ENCODE peak calls at places on chromosomes 3 and 15, in five cellular contexts. One of them, this sample, is unnamed.

GRCh38 chr3:71456155-71456554 is 127.4 kb downstream of the FOXP1 start:
- DNase-seq in activated T-cell treated with anti-CD3 and anti-CD28 coated beads for 1 hour: no peak
- DNase-seq in MCF 10A: no peak
- DNase-seq in lung microvascular endothelial cell: peak
- DNase-seq in hepatic stellate cell: no peak
- DNase-seq in this sample: no peak

GRCh38 chr3:8937064-8938020 is 25.9 kb downstream of the RAD18 start:
- DNase-seq in activated T-cell treated with anti-CD3 and anti-CD28 coated beads for 1 hour: no peak
- DNase-seq in MCF 10A: peak
- DNase-seq in lung microvascular endothelial cell: peak
- DNase-seq in hepatic stellate cell: peak
- DNase-seq in this sample: no peak

GRCh38 chr3:171229173-171229572 is 202.7 kb upstream of the SLC2A2 start:
- DNase-seq in MCF 10A: no peak
- DNase-seq in lung microvascular endothelial cell: no peak
- DNase-seq in activated T-cell treated with anti-CD3 and anti-CD28 coated beads for 1 hour: no peak
- DNase-seq in hepatic stellate cell: no peak
- DNase-seq in this sample: no peak

GRCh38 chr3:138068579-138069174 is 46.7 kb downstream of the DZIP1L start:
- DNase-seq in MCF 10A: peak
- DNase-seq in lung microvascular endothelial cell: peak
- DNase-seq in hepatic stellate cell: peak
- DNase-seq in activated T-cell treated with anti-CD3 and anti-CD28 coated beads for 1 hour: peak
- DNase-seq in this sample: peak

GRCh38 chr3:105956311-105956710 is 87.5 kb upstream of the CBLB start:
- DNase-seq in activated T-cell treated with anti-CD3 and anti-CD28 coated beads for 1 hour: no peak
- DNase-seq in MCF 10A: no peak
- DNase-seq in hepatic stellate cell: no peak
- DNase-seq in lung microvascular endothelial cell: no peak
- DNase-seq in this sample: no peak

GRCh38 chr15:35256555-35256954 is 171.5 kb upstream of the NANOGP8 start:
- DNase-seq in MCF 10A: peak
- DNase-seq in lung microvascular endothelial cell: no peak
- DNase-seq in activated T-cell treated with anti-CD3 and anti-CD28 coated beads for 1 hour: no peak
- DNase-seq in hepatic stellate cell: no peak
- DNase-seq in this sample: no peak

GRCh38 chr15:66138096-66138783 is 115.3 kb downstream of the MEGF11 start:
- DNase-seq in MCF 10A: no peak
- DNase-seq in hepatic stellate cell: no peak
- DNase-seq in lung microvascular endothelial cell: no peak
- DNase-seq in activated T-cell treated with anti-CD3 and anti-CD28 coated beads for 1 hour: no peak
- DNase-seq in this sample: no peak

GRCh38 chr3:138213373-138214085 is 26.4 kb downstream of the ARMC8 start:
- DNase-seq in hepatic stellate cell: no peak
- DNase-seq in activated T-cell treated with anti-CD3 and anti-CD28 coated beads for 1 hour: no peak
- DNase-seq in lung microvascular endothelial cell: no peak
- DNase-seq in MCF 10A: no peak
- DNase-seq in this sample: no peak

GRCh38 chr3:66403268-66403990 is 97.4 kb downstream of the LRIG1 start:
- DNase-seq in MCF 10A: no peak
- DNase-seq in hepatic stellate cell: no peak
- DNase-seq in activated T-cell treated with anti-CD3 and anti-CD28 coated beads for 1 hour: no peak
- DNase-seq in lung microvascular endothelial cell: no peak
- DNase-seq in this sample: no peak

GRCh38 chr3:62238431-62238830 is 134.9 kb downstream of the FEZF2 start:
- DNase-seq in MCF 10A: no peak
- DNase-seq in hepatic stellate cell: no peak
- DNase-seq in lung microvascular endothelial cell: no peak
- DNase-seq in activated T-cell treated with anti-CD3 and anti-CD28 coated beads for 1 hour: no peak
- DNase-seq in this sample: no peak

GRCh38 chr3:103684956-103685355 is 1250.1 kb downstream of the ZPLD1 start:
- DNase-seq in activated T-cell treated with anti-CD3 and anti-CD28 coated beads for 1 hour: no peak
- DNase-seq in hepatic stellate cell: no peak
- DNase-seq in MCF 10A: no peak
- DNase-seq in lung microvascular endothelial cell: no peak
- DNase-seq in this sample: no peak

GRCh38 chr3:162740941-162741596 is 1244.5 kb downstream of the OTOL1 start:
- DNase-seq in hepatic stellate cell: no peak
- DNase-seq in MCF 10A: no peak
- DNase-seq in lung microvascular endothelial cell: no peak
- DNase-seq in activated T-cell treated with anti-CD3 and anti-CD28 coated beads for 1 hour: no peak
- DNase-seq in this sample: no peak

GRCh38 chr15:58771621-58772235 is 626 bp downstream of the MINDY2 start:
- DNase-seq in MCF 10A: peak
- DNase-seq in activated T-cell treated with anti-CD3 and anti-CD28 coated beads for 1 hour: no peak
- DNase-seq in hepatic stellate cell: peak
- DNase-seq in lung microvascular endothelial cell: no peak
- DNase-seq in this sample: peak

GRCh38 chr3:88828466-88828865 is 279.0 kb upstream of the EPHA3 start:
- DNase-seq in lung microvascular endothelial cell: no peak
- DNase-seq in activated T-cell treated with anti-CD3 and anti-CD28 coated beads for 1 hour: no peak
- DNase-seq in hepatic stellate cell: no peak
- DNase-seq in MCF 10A: no peak
- DNase-seq in this sample: no peak

GRCh38 chr3:57727096-57727495 is 29.0 kb upstream of the SLMAP start:
- DNase-seq in activated T-cell treated with anti-CD3 and anti-CD28 coated beads for 1 hour: no peak
- DNase-seq in MCF 10A: no peak
- DNase-seq in lung microvascular endothelial cell: no peak
- DNase-seq in hepatic stellate cell: no peak
- DNase-seq in this sample: no peak

GRCh38 chr3:71859128-71859519 is 74.2 kb upstream of the PROK2 start:
- DNase-seq in lung microvascular endothelial cell: peak
- DNase-seq in hepatic stellate cell: no peak
- DNase-seq in activated T-cell treated with anti-CD3 and anti-CD28 coated beads for 1 hour: no peak
- DNase-seq in MCF 10A: peak
- DNase-seq in this sample: no peak

GRCh38 chr3:36944641-36945270 is at the start of gene TRANK1:
- DNase-seq in activated T-cell treated with anti-CD3 and anti-CD28 coated beads for 1 hour: peak
- DNase-seq in MCF 10A: no peak
- DNase-seq in lung microvascular endothelial cell: peak
- DNase-seq in hepatic stellate cell: peak
- DNase-seq in this sample: peak

GRCh38 chr15:38707802-38708671 is 143.4 kb upstream of the RASGRP1 start:
- DNase-seq in lung microvascular endothelial cell: peak
- DNase-seq in hepatic stellate cell: peak
- DNase-seq in activated T-cell treated with anti-CD3 and anti-CD28 coated beads for 1 hour: no peak
- DNase-seq in MCF 10A: peak
- DNase-seq in this sample: peak

GRCh38 chr15:49045691-49046112 is 544 bp downstream of the SECISBP2L start:
- DNase-seq in lung microvascular endothelial cell: peak
- DNase-seq in MCF 10A: peak
- DNase-seq in activated T-cell treated with anti-CD3 and anti-CD28 coated beads for 1 hour: no peak
- DNase-seq in hepatic stellate cell: peak
- DNase-seq in this sample: peak

GRCh38 chr3:56219894-56220805 is 248.1 kb downstream of the ERC2 start:
- DNase-seq in activated T-cell treated with anti-CD3 and anti-CD28 coated beads for 1 hour: no peak
- DNase-seq in lung microvascular endothelial cell: no peak
- DNase-seq in hepatic stellate cell: no peak
- DNase-seq in MCF 10A: no peak
- DNase-seq in this sample: no peak

GRCh38 chr3:41956574-41956973 is 5.3 kb downstream of the ULK4 start:
- DNase-seq in hepatic stellate cell: no peak
- DNase-seq in activated T-cell treated with anti-CD3 and anti-CD28 coated beads for 1 hour: no peak
- DNase-seq in MCF 10A: no peak
- DNase-seq in lung microvascular endothelial cell: no peak
- DNase-seq in this sample: no peak

GRCh38 chr3:42685891-42686820 is 819 bp downstream of the KLHL40 start:
- DNase-seq in MCF 10A: no peak
- DNase-seq in activated T-cell treated with anti-CD3 and anti-CD28 coated beads for 1 hour: no peak
- DNase-seq in lung microvascular endothelial cell: no peak
- DNase-seq in hepatic stellate cell: no peak
- DNase-seq in this sample: no peak

GRCh38 chr3:71225951-71226564 is 357.5 kb downstream of the FOXP1 start:
- DNase-seq in hepatic stellate cell: no peak
- DNase-seq in MCF 10A: no peak
- DNase-seq in activated T-cell treated with anti-CD3 and anti-CD28 coated beads for 1 hour: no peak
- DNase-seq in lung microvascular endothelial cell: no peak
- DNase-seq in this sample: no peak

GRCh38 chr3:193829781-193830180 is 236.8 kb downstream of the OPA1 start:
- DNase-seq in MCF 10A: peak
- DNase-seq in hepatic stellate cell: peak
- DNase-seq in lung microvascular endothelial cell: no peak
- DNase-seq in activated T-cell treated with anti-CD3 and anti-CD28 coated beads for 1 hour: no peak
- DNase-seq in this sample: no peak

GRCh38 chr15:63358296-63359029 is 23.2 kb downstream of the CA12 start:
- DNase-seq in activated T-cell treated with anti-CD3 and anti-CD28 coated beads for 1 hour: no peak
- DNase-seq in MCF 10A: no peak
- DNase-seq in lung microvascular endothelial cell: no peak
- DNase-seq in hepatic stellate cell: no peak
- DNase-seq in this sample: no peak

GRCh38 chr3:140196970-140197369 is 262.0 kb downstream of the CLSTN2 start:
- DNase-seq in hepatic stellate cell: no peak
- DNase-seq in activated T-cell treated with anti-CD3 and anti-CD28 coated beads for 1 hour: no peak
- DNase-seq in MCF 10A: no peak
- DNase-seq in lung microvascular endothelial cell: no peak
- DNase-seq in this sample: no peak

GRCh38 chr3:44068753-44069152 is 172.9 kb upstream of the TOPAZ1 start:
- DNase-seq in activated T-cell treated with anti-CD3 and anti-CD28 coated beads for 1 hour: no peak
- DNase-seq in lung microvascular endothelial cell: no peak
- DNase-seq in MCF 10A: no peak
- DNase-seq in hepatic stellate cell: no peak
- DNase-seq in this sample: no peak

GRCh38 chr3:183298708-183299153 is 45.7 kb downstream of the B3GNT5 start:
- DNase-seq in MCF 10A: peak
- DNase-seq in lung microvascular endothelial cell: no peak
- DNase-seq in activated T-cell treated with anti-CD3 and anti-CD28 coated beads for 1 hour: no peak
- DNase-seq in hepatic stellate cell: no peak
- DNase-seq in this sample: no peak

GRCh38 chr3:49238274-49239127 is 38.5 kb downstream of the C3orf62 start:
- DNase-seq in activated T-cell treated with anti-CD3 and anti-CD28 coated beads for 1 hour: no peak
- DNase-seq in lung microvascular endothelial cell: peak
- DNase-seq in MCF 10A: peak
- DNase-seq in hepatic stellate cell: no peak
- DNase-seq in this sample: no peak

GRCh38 chr3:134017490-134017889 is 12.2 kb downstream of the SLCO2A1 start:
- DNase-seq in activated T-cell treated with anti-CD3 and anti-CD28 coated beads for 1 hour: no peak
- DNase-seq in lung microvascular endothelial cell: no peak
- DNase-seq in hepatic stellate cell: no peak
- DNase-seq in MCF 10A: no peak
- DNase-seq in this sample: no peak

GRCh38 chr15:22978691-22979068 is 1.5 kb downstream of the CYFIP1 start:
- DNase-seq in lung microvascular endothelial cell: no peak
- DNase-seq in activated T-cell treated with anti-CD3 and anti-CD28 coated beads for 1 hour: no peak
- DNase-seq in hepatic stellate cell: peak
- DNase-seq in MCF 10A: no peak
- DNase-seq in this sample: no peak

GRCh38 chr15:85296615-85297402 is 83.6 kb upstream of the AKAP13 start:
- DNase-seq in MCF 10A: peak
- DNase-seq in activated T-cell treated with anti-CD3 and anti-CD28 coated beads for 1 hour: peak
- DNase-seq in lung microvascular endothelial cell: peak
- DNase-seq in hepatic stellate cell: peak
- DNase-seq in this sample: peak

GRCh38 chr3:143011705-143012104 is 10.3 kb downstream of the U2SURP start:
- DNase-seq in hepatic stellate cell: no peak
- DNase-seq in activated T-cell treated with anti-CD3 and anti-CD28 coated beads for 1 hour: no peak
- DNase-seq in MCF 10A: no peak
- DNase-seq in lung microvascular endothelial cell: no peak
- DNase-seq in this sample: no peak

GRCh38 chr3:38966956-38967795 is 84.6 kb downstream of the SCN11A start:
- DNase-seq in MCF 10A: no peak
- DNase-seq in lung microvascular endothelial cell: no peak
- DNase-seq in hepatic stellate cell: peak
- DNase-seq in activated T-cell treated with anti-CD3 and anti-CD28 coated beads for 1 hour: no peak
- DNase-seq in this sample: no peak

GRCh38 chr15:70196314-70197291 is 98.9 kb upstream of the TLE3 start:
- DNase-seq in hepatic stellate cell: no peak
- DNase-seq in lung microvascular endothelial cell: no peak
- DNase-seq in MCF 10A: peak
- DNase-seq in activated T-cell treated with anti-CD3 and anti-CD28 coated beads for 1 hour: peak
- DNase-seq in this sample: peak

GRCh38 chr15:38874464-38874863 is 309.9 kb upstream of the RASGRP1 start:
- DNase-seq in hepatic stellate cell: no peak
- DNase-seq in lung microvascular endothelial cell: no peak
- DNase-seq in MCF 10A: peak
- DNase-seq in activated T-cell treated with anti-CD3 and anti-CD28 coated beads for 1 hour: no peak
- DNase-seq in this sample: no peak

GRCh38 chr3:125602752-125603649 is 7.7 kb upstream of the OSBPL11 start:
- DNase-seq in lung microvascular endothelial cell: peak
- DNase-seq in activated T-cell treated with anti-CD3 and anti-CD28 coated beads for 1 hour: no peak
- DNase-seq in MCF 10A: peak
- DNase-seq in hepatic stellate cell: no peak
- DNase-seq in this sample: no peak

GRCh38 chr15:58724471-58724870 is 25.0 kb downstream of the ADAM10 start:
- DNase-seq in hepatic stellate cell: peak
- DNase-seq in MCF 10A: no peak
- DNase-seq in activated T-cell treated with anti-CD3 and anti-CD28 coated beads for 1 hour: no peak
- DNase-seq in lung microvascular endothelial cell: no peak
- DNase-seq in this sample: peak

GRCh38 chr3:123930426-123930825 is 30.6 kb downstream of the CCDC14 start:
- DNase-seq in activated T-cell treated with anti-CD3 and anti-CD28 coated beads for 1 hour: no peak
- DNase-seq in MCF 10A: no peak
- DNase-seq in hepatic stellate cell: no peak
- DNase-seq in lung microvascular endothelial cell: no peak
- DNase-seq in this sample: no peak

This sample was measured in GM12891.